ENCODE peak calls at places on chromosomes 2 and 18, in six cellular contexts. One of them, this sample, is unnamed.

GRCh38 chr2:10163498-10164486 is 41.3 kb downstream of the RRM2 start:
- DNase-seq in neural progenitor cell: no peak
- DNase-seq in AG09309: no peak
- DNase-seq in adipocyte: no peak
- DNase-seq in Panc1: no peak
- DNase-seq in OCI-LY7: no peak
- DNase-seq in this sample: no peak

GRCh38 chr2:183037281-183037659 is 987 bp downstream of the NCKAP1 start:
- DNase-seq in neural progenitor cell: no peak
- DNase-seq in AG09309: no peak
- DNase-seq in adipocyte: peak; percentile 69
- DNase-seq in Panc1: no peak
- DNase-seq in OCI-LY7: no peak
- DNase-seq in this sample: peak; percentile 9

GRCh38 chr2:174340400-174341300 is 5.9 kb downstream of the SP9 start:
- DNase-seq in neural progenitor cell: peak; percentile 85
- DNase-seq in AG09309: no peak
- DNase-seq in adipocyte: peak; percentile 6
- DNase-seq in Panc1: no peak
- DNase-seq in OCI-LY7: no peak
- DNase-seq in this sample: no peak

GRCh38 chr18:7117390-7118355 is at the start of gene LAMA1:
- DNase-seq in neural progenitor cell: peak; percentile 88
- DNase-seq in AG09309: no peak
- DNase-seq in adipocyte: peak; percentile 68
- DNase-seq in Panc1: no peak
- DNase-seq in OCI-LY7: no peak
- DNase-seq in this sample: no peak

GRCh38 chr2:212364106-212364505 is 174.5 kb downstream of the ERBB4 start:
- DNase-seq in neural progenitor cell: peak; percentile 25
- DNase-seq in AG09309: peak; percentile 18
- DNase-seq in adipocyte: peak; percentile 56
- DNase-seq in Panc1: no peak
- DNase-seq in OCI-LY7: no peak
- DNase-seq in this sample: peak; percentile 14

GRCh38 chr2:106575955-106576354 is 88.8 kb downstream of the CD8B2 start:
- DNase-seq in neural progenitor cell: peak; percentile 73
- DNase-seq in AG09309: peak; percentile 16
- DNase-seq in adipocyte: peak; percentile 73
- DNase-seq in Panc1: no peak
- DNase-seq in OCI-LY7: no peak
- DNase-seq in this sample: peak; percentile 71

GRCh38 chr2:24816404-24816803 is 23.2 kb downstream of the CENPO start:
- DNase-seq in neural progenitor cell: no peak
- DNase-seq in AG09309: no peak
- DNase-seq in adipocyte: no peak
- DNase-seq in Panc1: no peak
- DNase-seq in OCI-LY7: no peak
- DNase-seq in this sample: no peak

GRCh38 chr2:1049691-1050090 is 99.0 kb downstream of the SNTG2 start:
- DNase-seq in neural progenitor cell: no peak
- DNase-seq in AG09309: no peak
- DNase-seq in adipocyte: peak; percentile 22
- DNase-seq in Panc1: no peak
- DNase-seq in OCI-LY7: no peak
- DNase-seq in this sample: peak; percentile 52

GRCh38 chr2:10447300-10448207 is 573 bp downstream of the ODC1 start:
- DNase-seq in neural progenitor cell: peak; percentile 38
- DNase-seq in AG09309: no peak
- DNase-seq in adipocyte: peak; percentile 69
- DNase-seq in Panc1: no peak
- DNase-seq in OCI-LY7: peak; percentile 81
- DNase-seq in this sample: no peak

GRCh38 chr2:136207030-136207623 is 89.2 kb upstream of the CXCR4 start:
- DNase-seq in neural progenitor cell: no peak
- DNase-seq in AG09309: no peak
- DNase-seq in adipocyte: no peak
- DNase-seq in Panc1: no peak
- DNase-seq in OCI-LY7: peak; percentile 96
- DNase-seq in this sample: no peak

GRCh38 chr18:5977022-5977421 is 81.7 kb upstream of the TMEM200C start:
- DNase-seq in neural progenitor cell: no peak
- DNase-seq in AG09309: no peak
- DNase-seq in adipocyte: no peak
- DNase-seq in Panc1: no peak
- DNase-seq in OCI-LY7: no peak
- DNase-seq in this sample: no peak

GRCh38 chr2:73982140-73982617 is 2.5 kb upstream of the TET3 start:
- DNase-seq in neural progenitor cell: no peak
- DNase-seq in AG09309: no peak
- DNase-seq in adipocyte: no peak
- DNase-seq in Panc1: no peak
- DNase-seq in OCI-LY7: no peak
- DNase-seq in this sample: no peak

DNA sequence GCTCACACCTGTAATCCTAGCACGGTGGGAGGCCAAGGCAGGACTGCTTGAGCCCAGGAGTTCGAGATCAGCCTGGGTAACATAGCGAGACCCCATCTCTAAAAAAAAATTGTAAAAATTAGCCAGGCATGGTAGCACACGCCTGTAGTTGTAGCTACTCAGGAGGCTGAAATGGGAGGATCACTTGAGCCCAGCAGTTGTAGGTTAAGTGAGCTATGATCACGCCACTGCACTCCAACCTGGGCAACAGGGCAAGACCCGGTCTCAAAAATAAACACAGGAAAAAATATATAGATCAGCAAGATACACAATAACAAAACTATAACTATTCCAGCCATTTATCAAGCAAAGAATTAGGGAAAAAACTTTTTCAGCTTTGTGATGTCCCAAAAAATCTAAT is 3.0 kb downstream of the SF3B1 start:
- DNase-seq in neural progenitor cell: no peak
- DNase-seq in AG09309: no peak
- DNase-seq in adipocyte: no peak
- DNase-seq in Panc1: no peak
- DNase-seq in OCI-LY7: no peak
- DNase-seq in this sample: no peak
- H3K4me3 ChIP-seq in neural progenitor cell: peak overlapping the region; percentile 96
- H3K4me3 ChIP-seq in AG09309: no peak overlapping the region
- H3K4me3 ChIP-seq in adipocyte: peak overlapping the region; percentile 93
- H3K4me3 ChIP-seq in Panc1: no peak overlapping the region
- H3K4me3 ChIP-seq in OCI-LY7: peak overlapping the region; percentile 99
- H3K4me3 ChIP-seq in this sample: no peak overlapping the region

DNA sequence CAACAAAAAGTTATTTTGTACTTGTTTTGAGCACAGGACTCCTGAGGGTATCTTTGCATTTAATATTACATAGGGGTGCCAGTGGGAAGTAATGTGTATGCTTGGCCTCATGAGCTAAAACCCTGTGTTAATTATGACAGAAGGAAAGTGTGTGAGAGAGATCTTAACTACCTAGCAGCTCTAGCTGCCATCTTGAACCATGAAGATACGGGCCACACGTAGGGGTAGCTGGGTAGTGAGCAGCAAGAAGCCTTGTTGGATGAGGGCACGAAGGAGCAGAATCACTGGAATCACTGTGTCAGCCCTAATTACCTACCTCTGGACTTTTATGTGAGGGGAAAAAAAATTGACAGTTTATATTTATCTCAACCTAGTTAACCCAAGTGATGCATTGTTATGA is 15.4 kb upstream of the CASP10 start:
- DNase-seq in neural progenitor cell: no peak
- DNase-seq in AG09309: no peak
- DNase-seq in adipocyte: no peak
- DNase-seq in Panc1: no peak
- DNase-seq in OCI-LY7: no peak
- DNase-seq in this sample: no peak
- H3K4me3 ChIP-seq in neural progenitor cell: no peak overlapping the region
- H3K4me3 ChIP-seq in AG09309: no peak overlapping the region
- H3K4me3 ChIP-seq in adipocyte: no peak overlapping the region
- H3K4me3 ChIP-seq in Panc1: no peak overlapping the region
- H3K4me3 ChIP-seq in OCI-LY7: no peak overlapping the region
- H3K4me3 ChIP-seq in this sample: no peak overlapping the region

GRCh38 chr2:75609937-75610508 is 36.6 kb upstream of the MRPL19 start:
- DNase-seq in neural progenitor cell: no peak
- DNase-seq in AG09309: no peak
- DNase-seq in adipocyte: no peak
- DNase-seq in Panc1: no peak
- DNase-seq in OCI-LY7: no peak
- DNase-seq in this sample: no peak

GRCh38 chr2:75608684-75609333 is 37.8 kb upstream of the MRPL19 start:
- DNase-seq in neural progenitor cell: peak; percentile 83
- DNase-seq in AG09309: no peak
- DNase-seq in adipocyte: peak; percentile 79
- DNase-seq in Panc1: peak; percentile 33
- DNase-seq in OCI-LY7: peak; percentile 20
- DNase-seq in this sample: no peak

GRCh38 chr2:75607988-75608683 is 38.4 kb upstream of the MRPL19 start:
- DNase-seq in neural progenitor cell: peak; percentile 44
- DNase-seq in AG09309: no peak
- DNase-seq in adipocyte: peak; percentile 34
- DNase-seq in Panc1: no peak
- DNase-seq in OCI-LY7: no peak
- DNase-seq in this sample: no peak

GRCh38 chr2:75610671-75611070 is 35.9 kb upstream of the MRPL19 start:
- DNase-seq in neural progenitor cell: no peak
- DNase-seq in AG09309: no peak
- DNase-seq in adipocyte: no peak
- DNase-seq in Panc1: no peak
- DNase-seq in OCI-LY7: no peak
- DNase-seq in this sample: no peak

DNA sequence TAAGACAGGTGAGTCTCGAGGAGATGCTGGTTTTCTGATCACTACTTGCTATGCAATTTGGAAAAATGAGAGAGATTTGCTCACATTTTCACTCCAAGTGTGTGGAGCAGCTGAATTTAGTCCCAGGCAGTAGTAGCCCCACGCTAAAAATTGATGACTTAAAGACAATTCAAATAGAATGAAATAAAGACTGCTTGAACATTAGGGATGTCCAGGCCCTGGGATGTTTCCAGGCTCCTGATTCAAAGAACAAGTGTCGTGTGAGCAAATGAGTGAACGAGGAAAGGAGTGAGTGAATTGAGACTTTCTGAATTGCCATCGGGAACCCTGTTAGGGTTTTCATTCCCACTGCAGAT is 37.3 kb upstream of the MRPL19 start:
- DNase-seq in neural progenitor cell: no peak
- DNase-seq in AG09309: no peak
- DNase-seq in adipocyte: no peak
- DNase-seq in Panc1: no peak
- DNase-seq in OCI-LY7: no peak
- DNase-seq in this sample: no peak
- H3K4me3 ChIP-seq in neural progenitor cell: no peak overlapping the region
- H3K4me3 ChIP-seq in AG09309: no peak overlapping the region
- H3K4me3 ChIP-seq in adipocyte: no peak overlapping the region
- H3K4me3 ChIP-seq in Panc1: no peak overlapping the region
- H3K4me3 ChIP-seq in OCI-LY7: no peak overlapping the region
- H3K4me3 ChIP-seq in this sample: no peak overlapping the region

GRCh38 chr2:172513524-172513900 is 42.4 kb upstream of the PDK1 start:
- DNase-seq in neural progenitor cell: no peak
- DNase-seq in AG09309: no peak
- DNase-seq in adipocyte: no peak
- DNase-seq in Panc1: no peak
- DNase-seq in OCI-LY7: no peak
- DNase-seq in this sample: no peak

GRCh38 chr2:172512810-172513523 is 42.9 kb upstream of the PDK1 start:
- DNase-seq in neural progenitor cell: no peak
- DNase-seq in AG09309: no peak
- DNase-seq in adipocyte: no peak
- DNase-seq in Panc1: no peak
- DNase-seq in OCI-LY7: no peak
- DNase-seq in this sample: no peak

GRCh38 chr2:172507199-172507598 is 48.7 kb upstream of the PDK1 start:
- DNase-seq in neural progenitor cell: no peak
- DNase-seq in AG09309: no peak
- DNase-seq in adipocyte: no peak
- DNase-seq in Panc1: no peak
- DNase-seq in OCI-LY7: no peak
- DNase-seq in this sample: no peak

GRCh38 chr2:172510582-172510981 is 45.3 kb upstream of the PDK1 start:
- DNase-seq in neural progenitor cell: no peak
- DNase-seq in AG09309: no peak
- DNase-seq in adipocyte: no peak
- DNase-seq in Panc1: no peak
- DNase-seq in OCI-LY7: no peak
- DNase-seq in this sample: no peak

GRCh38 chr2:172510083-172510482 is 45.8 kb upstream of the PDK1 start:
- DNase-seq in neural progenitor cell: no peak
- DNase-seq in AG09309: no peak
- DNase-seq in adipocyte: no peak
- DNase-seq in Panc1: no peak
- DNase-seq in OCI-LY7: no peak
- DNase-seq in this sample: no peak
- H3K4me3 ChIP-seq in neural progenitor cell: no peak overlapping the region
- H3K4me3 ChIP-seq in AG09309: no peak overlapping the region
- H3K4me3 ChIP-seq in adipocyte: no peak overlapping the region
- H3K4me3 ChIP-seq in Panc1: no peak overlapping the region
- H3K4me3 ChIP-seq in OCI-LY7: no peak overlapping the region
- H3K4me3 ChIP-seq in this sample: no peak overlapping the region

GRCh38 chr2:240558229-240558885 is 569 bp upstream of the ANKMY1 start:
- DNase-seq in neural progenitor cell: peak; percentile 39
- DNase-seq in AG09309: no peak
- DNase-seq in adipocyte: no peak
- DNase-seq in Panc1: no peak
- DNase-seq in OCI-LY7: no peak
- DNase-seq in this sample: no peak
- H3K4me3 ChIP-seq in neural progenitor cell: peak overlapping the region; percentile 47
- H3K4me3 ChIP-seq in AG09309: peak overlapping the region; percentile 50
- H3K4me3 ChIP-seq in adipocyte: peak overlapping the region; percentile 62
- H3K4me3 ChIP-seq in Panc1: peak overlapping the region; percentile 24
- H3K4me3 ChIP-seq in OCI-LY7: peak overlapping the region; percentile 91
- H3K4me3 ChIP-seq in this sample: peak overlapping the region; percentile 57

GRCh38 chr18:35043207-35043606 is 2.0 kb downstream of the MAPRE2 start:
- DNase-seq in neural progenitor cell: no peak
- DNase-seq in AG09309: no peak
- DNase-seq in adipocyte: no peak
- DNase-seq in Panc1: no peak
- DNase-seq in OCI-LY7: no peak
- DNase-seq in this sample: no peak
- H3K4me3 ChIP-seq in neural progenitor cell: peak overlapping the region; percentile 66
- H3K4me3 ChIP-seq in AG09309: no peak overlapping the region
- H3K4me3 ChIP-seq in adipocyte: peak overlapping the region; percentile 94
- H3K4me3 ChIP-seq in Panc1: no peak overlapping the region
- H3K4me3 ChIP-seq in OCI-LY7: peak overlapping the region; percentile 93
- H3K4me3 ChIP-seq in this sample: no peak overlapping the region